ENCODE peak calls at places on chromosome 18, in eight cellular contexts. One of them, this sample, is unnamed.

GRCh38 chr18:9705183-9705864 is 2.8 kb upstream of the RAB31 start:
- DNase-seq in CD4-positive, alpha-beta T cell: no peak
- DNase-seq in NCI-H2081: no peak
- DNase-seq in foreskin keratinocyte: no peak
- DNase-seq in AG08395: peak
- DNase-seq in uterus: no peak
- DNase-seq in NCI-H1048: no peak
- DNase-seq in SK-N-DZ: no peak
- DNase-seq in this sample: no peak

GRCh38 chr18:11398625-11399024 is 210.8 kb upstream of the SLC35G4 start:
- DNase-seq in SK-N-DZ: no peak
- DNase-seq in CD4-positive, alpha-beta T cell: no peak
- DNase-seq in foreskin keratinocyte: no peak
- DNase-seq in NCI-H1048: no peak
- DNase-seq in AG08395: no peak
- DNase-seq in uterus: no peak
- DNase-seq in NCI-H2081: no peak
- DNase-seq in this sample: no peak

GRCh38 chr18:3692113-3692621 is 242.2 kb downstream of the TGIF1 start:
- DNase-seq in SK-N-DZ: no peak
- DNase-seq in uterus: no peak
- DNase-seq in NCI-H2081: peak
- DNase-seq in AG08395: no peak
- DNase-seq in foreskin keratinocyte: no peak
- DNase-seq in CD4-positive, alpha-beta T cell: no peak
- DNase-seq in NCI-H1048: no peak
- DNase-seq in this sample: no peak

GRCh38 chr18:39776766-39777165 is 2178.3 kb upstream of the PIK3C3 start:
- DNase-seq in SK-N-DZ: no peak
- DNase-seq in foreskin keratinocyte: no peak
- DNase-seq in AG08395: no peak
- DNase-seq in NCI-H2081: no peak
- DNase-seq in CD4-positive, alpha-beta T cell: no peak
- DNase-seq in uterus: no peak
- DNase-seq in NCI-H1048: no peak
- DNase-seq in this sample: no peak

GRCh38 chr18:3088444-3088843 is 75.5 kb upstream of the LPIN2 start:
- DNase-seq in foreskin keratinocyte: peak
- DNase-seq in SK-N-DZ: no peak
- DNase-seq in uterus: no peak
- DNase-seq in NCI-H2081: no peak
- DNase-seq in NCI-H1048: no peak
- DNase-seq in CD4-positive, alpha-beta T cell: no peak
- DNase-seq in AG08395: no peak
- DNase-seq in this sample: no peak

GRCh38 chr18:43485565-43485964 is 208.3 kb upstream of the SYT4 start:
- DNase-seq in NCI-H2081: no peak
- DNase-seq in uterus: no peak
- DNase-seq in NCI-H1048: no peak
- DNase-seq in foreskin keratinocyte: no peak
- DNase-seq in SK-N-DZ: no peak
- DNase-seq in CD4-positive, alpha-beta T cell: no peak
- DNase-seq in AG08395: no peak
- DNase-seq in this sample: no peak

GRCh38 chr18:46278481-46279465 is 174.6 kb downstream of the HAUS1 start:
- DNase-seq in SK-N-DZ: no peak
- DNase-seq in AG08395: peak
- DNase-seq in foreskin keratinocyte: peak
- DNase-seq in uterus: no peak
- DNase-seq in NCI-H2081: no peak
- DNase-seq in NCI-H1048: no peak
- DNase-seq in CD4-positive, alpha-beta T cell: no peak
- DNase-seq in this sample: no peak

GRCh38 chr18:23920054-23920453 is 94.5 kb upstream of the TTC39C start:
- DNase-seq in CD4-positive, alpha-beta T cell: no peak
- DNase-seq in foreskin keratinocyte: peak
- DNase-seq in AG08395: no peak
- DNase-seq in SK-N-DZ: no peak
- DNase-seq in uterus: no peak
- DNase-seq in NCI-H1048: no peak
- DNase-seq in NCI-H2081: no peak
- DNase-seq in this sample: no peak

GRCh38 chr18:303578-303977 is 35.7 kb upstream of the THOC1 start:
- DNase-seq in NCI-H2081: no peak
- DNase-seq in SK-N-DZ: no peak
- DNase-seq in NCI-H1048: no peak
- DNase-seq in CD4-positive, alpha-beta T cell: no peak
- DNase-seq in uterus: no peak
- DNase-seq in AG08395: no peak
- DNase-seq in foreskin keratinocyte: no peak
- DNase-seq in this sample: no peak

GRCh38 chr18:37107748-37108522 is 279.0 kb downstream of the KIAA1328 start:
- DNase-seq in uterus: no peak
- DNase-seq in NCI-H2081: peak
- DNase-seq in CD4-positive, alpha-beta T cell: no peak
- DNase-seq in SK-N-DZ: no peak
- DNase-seq in foreskin keratinocyte: no peak
- DNase-seq in AG08395: no peak
- DNase-seq in NCI-H1048: no peak
- DNase-seq in this sample: no peak

GRCh38 chr18:47215554-47216138 is 35.8 kb downstream of the SKOR2 start:
- DNase-seq in NCI-H2081: peak
- DNase-seq in uterus: no peak
- DNase-seq in NCI-H1048: no peak
- DNase-seq in foreskin keratinocyte: peak
- DNase-seq in SK-N-DZ: peak
- DNase-seq in AG08395: peak
- DNase-seq in CD4-positive, alpha-beta T cell: no peak
- DNase-seq in this sample: no peak

GRCh38 chr18:27685807-27686412 is 491.0 kb downstream of the CDH2 start:
- DNase-seq in SK-N-DZ: peak
- DNase-seq in NCI-H2081: peak
- DNase-seq in AG08395: peak
- DNase-seq in CD4-positive, alpha-beta T cell: no peak
- DNase-seq in uterus: no peak
- DNase-seq in NCI-H1048: peak
- DNase-seq in foreskin keratinocyte: peak
- DNase-seq in this sample: no peak

GRCh38 chr18:22765889-22766288 is 167.2 kb upstream of the RBBP8 start:
- DNase-seq in NCI-H2081: no peak
- DNase-seq in foreskin keratinocyte: no peak
- DNase-seq in SK-N-DZ: no peak
- DNase-seq in AG08395: no peak
- DNase-seq in uterus: no peak
- DNase-seq in NCI-H1048: no peak
- DNase-seq in CD4-positive, alpha-beta T cell: no peak
- DNase-seq in this sample: no peak

GRCh38 chr18:50602466-50602865 is 42.6 kb downstream of the MAPK4 start:
- DNase-seq in SK-N-DZ: no peak
- DNase-seq in CD4-positive, alpha-beta T cell: no peak
- DNase-seq in NCI-H1048: no peak
- DNase-seq in AG08395: no peak
- DNase-seq in uterus: no peak
- DNase-seq in foreskin keratinocyte: peak
- DNase-seq in NCI-H2081: no peak
- DNase-seq in this sample: no peak

GRCh38 chr18:33805592-33805991 is 227.6 kb downstream of the ASXL3 start:
- DNase-seq in SK-N-DZ: no peak
- DNase-seq in foreskin keratinocyte: no peak
- DNase-seq in NCI-H2081: no peak
- DNase-seq in NCI-H1048: no peak
- DNase-seq in uterus: no peak
- DNase-seq in AG08395: no peak
- DNase-seq in CD4-positive, alpha-beta T cell: no peak
- DNase-seq in this sample: no peak

GRCh38 chr18:11040823-11041712 is 108.3 kb downstream of the PIEZO2 start:
- DNase-seq in SK-N-DZ: no peak
- DNase-seq in uterus: no peak
- DNase-seq in NCI-H1048: peak
- DNase-seq in CD4-positive, alpha-beta T cell: no peak
- DNase-seq in AG08395: peak
- DNase-seq in NCI-H2081: peak
- DNase-seq in foreskin keratinocyte: no peak
- DNase-seq in this sample: no peak

GRCh38 chr18:55509631-55510372 is 78.2 kb downstream of the TCF4 start:
- DNase-seq in NCI-H2081: no peak
- DNase-seq in NCI-H1048: no peak
- DNase-seq in CD4-positive, alpha-beta T cell: no peak
- DNase-seq in AG08395: peak
- DNase-seq in uterus: no peak
- DNase-seq in foreskin keratinocyte: peak
- DNase-seq in SK-N-DZ: no peak
- DNase-seq in this sample: no peak

GRCh38 chr18:2406544-2406943 is 164.8 kb downstream of the METTL4 start:
- DNase-seq in NCI-H1048: no peak
- DNase-seq in foreskin keratinocyte: no peak
- DNase-seq in AG08395: no peak
- DNase-seq in uterus: no peak
- DNase-seq in CD4-positive, alpha-beta T cell: no peak
- DNase-seq in NCI-H2081: no peak
- DNase-seq in SK-N-DZ: no peak
- DNase-seq in this sample: no peak

GRCh38 chr18:46623541-46623940 is 33.5 kb downstream of the LOXHD1 start:
- DNase-seq in CD4-positive, alpha-beta T cell: peak
- DNase-seq in AG08395: peak
- DNase-seq in SK-N-DZ: peak
- DNase-seq in NCI-H2081: no peak
- DNase-seq in foreskin keratinocyte: peak
- DNase-seq in NCI-H1048: no peak
- DNase-seq in uterus: no peak
- DNase-seq in this sample: peak

GRCh38 chr18:13412901-13413300 is 194.3 kb downstream of the LDLRAD4 start:
- DNase-seq in NCI-H2081: no peak
- DNase-seq in uterus: no peak
- DNase-seq in NCI-H1048: no peak
- DNase-seq in SK-N-DZ: no peak
- DNase-seq in foreskin keratinocyte: no peak
- DNase-seq in CD4-positive, alpha-beta T cell: no peak
- DNase-seq in AG08395: no peak
- DNase-seq in this sample: no peak

GRCh38 chr18:46250812-46251173 is 146.6 kb downstream of the HAUS1 start:
- DNase-seq in AG08395: no peak
- DNase-seq in uterus: no peak
- DNase-seq in SK-N-DZ: no peak
- DNase-seq in foreskin keratinocyte: no peak
- DNase-seq in NCI-H1048: no peak
- DNase-seq in CD4-positive, alpha-beta T cell: no peak
- DNase-seq in NCI-H2081: no peak
- DNase-seq in this sample: no peak

GRCh38 chr18:9905401-9905922 is 8.4 kb upstream of the VAPA start:
- DNase-seq in CD4-positive, alpha-beta T cell: no peak
- DNase-seq in NCI-H2081: no peak
- DNase-seq in foreskin keratinocyte: no peak
- DNase-seq in uterus: no peak
- DNase-seq in SK-N-DZ: peak
- DNase-seq in AG08395: peak
- DNase-seq in NCI-H1048: no peak
- DNase-seq in this sample: no peak

GRCh38 chr18:8479826-8480225 is 129.4 kb upstream of the RAB12 start:
- DNase-seq in AG08395: no peak
- DNase-seq in SK-N-DZ: no peak
- DNase-seq in foreskin keratinocyte: no peak
- DNase-seq in NCI-H2081: no peak
- DNase-seq in uterus: no peak
- DNase-seq in CD4-positive, alpha-beta T cell: no peak
- DNase-seq in NCI-H1048: no peak
- DNase-seq in this sample: no peak

GRCh38 chr18:49786019-49786720 is 27.2 kb downstream of the ACAA2 start:
- DNase-seq in uterus: no peak
- DNase-seq in NCI-H2081: no peak
- DNase-seq in AG08395: no peak
- DNase-seq in CD4-positive, alpha-beta T cell: no peak
- DNase-seq in NCI-H1048: no peak
- DNase-seq in SK-N-DZ: no peak
- DNase-seq in foreskin keratinocyte: no peak
- DNase-seq in this sample: no peak

GRCh38 chr18:37304012-37304680 is 261.5 kb downstream of the CELF4 start:
- DNase-seq in NCI-H2081: no peak
- DNase-seq in foreskin keratinocyte: no peak
- DNase-seq in NCI-H1048: no peak
- DNase-seq in AG08395: no peak
- DNase-seq in uterus: no peak
- DNase-seq in SK-N-DZ: no peak
- DNase-seq in CD4-positive, alpha-beta T cell: no peak
- DNase-seq in this sample: no peak

GRCh38 chr18:27121108-27121507 is 64.0 kb downstream of the CHST9 start:
- DNase-seq in SK-N-DZ: no peak
- DNase-seq in uterus: no peak
- DNase-seq in AG08395: no peak
- DNase-seq in NCI-H1048: no peak
- DNase-seq in CD4-positive, alpha-beta T cell: no peak
- DNase-seq in NCI-H2081: no peak
- DNase-seq in foreskin keratinocyte: peak
- DNase-seq in this sample: no peak

GRCh38 chr18:31436825-31437224 is 10.7 kb upstream of the DSG3 start:
- DNase-seq in CD4-positive, alpha-beta T cell: no peak
- DNase-seq in uterus: no peak
- DNase-seq in NCI-H2081: no peak
- DNase-seq in SK-N-DZ: no peak
- DNase-seq in NCI-H1048: no peak
- DNase-seq in foreskin keratinocyte: no peak
- DNase-seq in AG08395: no peak
- DNase-seq in this sample: no peak

GRCh38 chr18:63773616-63774015 is 1.6 kb upstream of the SERPINB7 start:
- DNase-seq in CD4-positive, alpha-beta T cell: no peak
- DNase-seq in NCI-H1048: no peak
- DNase-seq in SK-N-DZ: no peak
- DNase-seq in AG08395: no peak
- DNase-seq in foreskin keratinocyte: no peak
- DNase-seq in uterus: no peak
- DNase-seq in NCI-H2081: no peak
- DNase-seq in this sample: no peak

GRCh38 chr18:59963229-59963628 is 63.4 kb downstream of the PMAIP1 start:
- DNase-seq in NCI-H2081: no peak
- DNase-seq in NCI-H1048: no peak
- DNase-seq in SK-N-DZ: no peak
- DNase-seq in uterus: no peak
- DNase-seq in CD4-positive, alpha-beta T cell: no peak
- DNase-seq in AG08395: no peak
- DNase-seq in foreskin keratinocyte: no peak
- DNase-seq in this sample: no peak

GRCh38 chr18:55334875-55335274 is 253.1 kb downstream of the TCF4 start:
- DNase-seq in NCI-H2081: peak
- DNase-seq in AG08395: no peak
- DNase-seq in uterus: no peak
- DNase-seq in foreskin keratinocyte: no peak
- DNase-seq in SK-N-DZ: no peak
- DNase-seq in CD4-positive, alpha-beta T cell: no peak
- DNase-seq in NCI-H1048: peak
- DNase-seq in this sample: no peak

GRCh38 chr18:79422022-79422782 is 26.5 kb downstream of the NFATC1 start:
- DNase-seq in uterus: no peak
- DNase-seq in NCI-H1048: no peak
- DNase-seq in CD4-positive, alpha-beta T cell: no peak
- DNase-seq in AG08395: peak
- DNase-seq in SK-N-DZ: no peak
- DNase-seq in NCI-H2081: no peak
- DNase-seq in foreskin keratinocyte: no peak
- DNase-seq in this sample: no peak

GRCh38 chr18:63590368-63590767 is 3.2 kb downstream of the SERPINB13 start:
- DNase-seq in AG08395: no peak
- DNase-seq in SK-N-DZ: no peak
- DNase-seq in foreskin keratinocyte: no peak
- DNase-seq in NCI-H2081: no peak
- DNase-seq in CD4-positive, alpha-beta T cell: no peak
- DNase-seq in uterus: no peak
- DNase-seq in NCI-H1048: no peak
- DNase-seq in this sample: no peak

GRCh38 chr18:55300469-55301195 is 287.4 kb downstream of the TCF4 start:
- DNase-seq in CD4-positive, alpha-beta T cell: no peak
- DNase-seq in AG08395: peak
- DNase-seq in NCI-H2081: no peak
- DNase-seq in foreskin keratinocyte: no peak
- DNase-seq in SK-N-DZ: peak
- DNase-seq in uterus: peak
- DNase-seq in NCI-H1048: peak
- DNase-seq in this sample: no peak

GRCh38 chr18:4204151-4204720 is 250.9 kb downstream of the DLGAP1 start:
- DNase-seq in CD4-positive, alpha-beta T cell: no peak
- DNase-seq in NCI-H1048: no peak
- DNase-seq in uterus: no peak
- DNase-seq in SK-N-DZ: no peak
- DNase-seq in NCI-H2081: no peak
- DNase-seq in AG08395: no peak
- DNase-seq in foreskin keratinocyte: no peak
- DNase-seq in this sample: no peak

This sample was measured in aorta.